ENCODE peak calls at places on chromosomes 2 and 18, in ten cellular contexts. Y is stimulated activated CD4-positive, alpha-beta T cell treated with anti-CD3 and anti-CD28 coated beads, Interleukin-2, amount 100 ng/mL, for 48 hours; A is NCI-H2107; K is renal cortical epithelial cell; X is GM12864; F is LoVo; P is transverse colon; I is fibroblast of pulmonary artery; D is gastrocnemius medialis; G is GDM1. W is an unnamed sample.

GRCh38 chr2:193409951-193410350 is 1215.2 kb upstream of the TMEFF2 start:
- DNase-seq in K (peak; percentile 72), I (peak; percentile 4), G (no peak), F (no peak), Y (no peak), X (no peak), P (no peak), D (no peak), A (no peak), W (no peak)

GRCh38 chr18:8816805-8817204 is 111.4 kb downstream of the MTCL1 start:
- DNase-seq in X (no peak), A (no peak), F (no peak), D (no peak), P (no peak), G (no peak), Y (no peak), K (no peak), I (peak; percentile 68), W (no peak)

GRCh38 chr2:208304157-208304556 is 38.1 kb downstream of the PIKFYVE start:
- DNase-seq in Y (no peak), G (no peak), I (no peak), F (no peak), K (no peak), D (no peak), P (no peak), A (no peak), X (no peak), W (no peak)

GRCh38 chr2:54531558-54531957 is 75.4 kb downstream of the SPTBN1 start:
- DNase-seq in K (peak; percentile 93), G (no peak), I (peak; percentile 62), D (no peak), Y (no peak), A (no peak), F (no peak), X (no peak), P (no peak), W (no peak)

GRCh38 chr2:17604050-17604449 is 63.6 kb downstream of the VSNL1 start:
- DNase-seq in D (no peak), P (no peak), G (no peak), X (no peak), Y (no peak), I (no peak), A (no peak), F (no peak), K (no peak), W (no peak)

GRCh38 chr2:169005994-169006393 is 25.1 kb downstream of the ABCB11 start:
- DNase-seq in F (no peak), P (no peak), D (no peak), Y (no peak), I (no peak), A (no peak), G (no peak), X (no peak), K (no peak), W (no peak)

GRCh38 chr2:66305714-66306113 is 129.2 kb upstream of the MEIS1 start:
- DNase-seq in D (peak; percentile 56), G (no peak), I (peak; percentile 4), A (no peak), Y (no peak), X (no peak), F (no peak), K (no peak), P (peak; percentile 30), W (no peak)

GRCh38 chr2:202149155-202149762 is 76.2 kb downstream of the KIAA2012 start:
- DNase-seq in P (peak; percentile 17), K (peak; percentile 31), D (no peak), A (no peak), G (no peak), X (no peak), F (no peak), Y (no peak), I (peak; percentile 74), W (no peak)

GRCh38 chr2:186748354-186748753 is 54.5 kb downstream of the FAM171B start:
- DNase-seq in Y (no peak), X (no peak), K (no peak), G (no peak), P (no peak), A (no peak), D (no peak), F (no peak), I (no peak), W (no peak)

GRCh38 chr2:236607471-236608307 is 38.1 kb downstream of the ACKR3 start:
- DNase-seq in F (no peak), A (no peak), X (no peak), I (peak; percentile 3), G (no peak), P (no peak), K (peak; percentile 52), Y (no peak), D (no peak), W (no peak)

GRCh38 chr18:79507076-79507545 is 111.4 kb downstream of the NFATC1 start:
- DNase-seq in P (peak; percentile 39), I (peak; percentile 81), F (no peak), D (peak; percentile 66), A (no peak), K (no peak), G (peak; percentile 65), X (no peak), Y (no peak), W (no peak)

GRCh38 chr2:140257692-140258300 is 1477.6 kb upstream of the NXPH2 start:
- DNase-seq in Y (no peak), D (no peak), F (no peak), A (no peak), G (no peak), P (no peak), K (no peak), X (no peak), I (peak; percentile 66), W (no peak)

GRCh38 chr2:225911019-225911418 is 511.5 kb downstream of the NYAP2 start:
- DNase-seq in F (no peak), X (no peak), A (no peak), K (no peak), G (no peak), D (no peak), Y (no peak), I (no peak), P (no peak), W (no peak)

GRCh38 chr18:28189400-28190239 is 12.7 kb upstream of the CDH2 start:
- DNase-seq in F (peak; percentile 12), Y (peak; percentile 18), I (peak; percentile 87), X (peak; percentile 33), G (no peak), D (no peak), A (no peak), K (peak; percentile 76), P (no peak), W (no peak)

W was measured in GM06990.